ENCODE peak calls at places on chromosome 20, in four cellular contexts. G is HL-60, X is K562, F is GM12878. A is an unnamed sample.

GRCh38 chr20:12166053-12166717 is 248.5 kb downstream of the BTBD3 start:
- DNase-seq in X (no peak), G (no peak), F (no peak), A (no peak)

GRCh38 chr20:11247943-11248475 is 574.2 kb upstream of the JAG1 start:
- DNase-seq in F (no peak), X (no peak), G (no peak), A (no peak)

GRCh38 chr20:63112491-63113219 is 103.3 kb downstream of the YTHDF1 start:
- DNase-seq in G (no peak), X (no peak), F (no peak), A (no peak)

GRCh38 chr20:32524871-32525501 is 60.1 kb downstream of the NOL4L start:
- DNase-seq in G (no peak), F (no peak), X (no peak), A (no peak)

GRCh38 chr20:40953856-40954255 is 74.8 kb upstream of the TOP1 start:
- DNase-seq in F (no peak), X (no peak), G (no peak), A (no peak)

GRCh38 chr20:62301111-62301668 is 1.6 kb upstream of the ADRM1 start:
- DNase-seq in G (peak), F (no peak), X (no peak), A (no peak)

GRCh38 chr20:16699287-16699686 is 30.5 kb upstream of the SNRPB2 start:
- DNase-seq in G (no peak), X (no peak), F (no peak), A (no peak)

GRCh38 chr20:12012241-12013222 is 94.8 kb downstream of the BTBD3 start:
- DNase-seq in G (peak), X (peak), F (peak), A (peak)

GRCh38 chr20:48886811-48887210 is 34.7 kb upstream of the ARFGEF2 start:
- DNase-seq in X (no peak), F (no peak), G (no peak), A (no peak)

GRCh38 chr20:40489886-40490285 is 199.2 kb downstream of the MAFB start:
- DNase-seq in G (no peak), X (no peak), F (no peak), A (no peak)

GRCh38 chr20:63850689-63851547 is 10.4 kb upstream of the ABHD16B start:
- DNase-seq in G (peak), X (no peak), F (peak), A (peak)

GRCh38 chr20:4613184-4613583 is 108.5 kb upstream of the PRND start:
- DNase-seq in G (no peak), X (no peak), F (no peak), A (no peak)

GRCh38 chr20:10219452-10219791 is 792 bp downstream of the SNAP25 start:
- DNase-seq in X (peak), G (peak), F (no peak), A (peak)
- TF ChIP-seq POLR2AphosphoS5 in X (no peak), G (no peak), F (no peak), A (no peak)

GRCh38 chr20:39042279-39043150 is 80.4 kb downstream of the DHX35 start:
- DNase-seq in F (no peak), G (no peak), X (no peak), A (no peak)

GRCh38 chr20:39040116-39040515 is 78.0 kb downstream of the DHX35 start:
- DNase-seq in X (no peak), G (no peak), F (no peak), A (no peak)

GRCh38 chr20:39038495-39038894 is 76.4 kb downstream of the DHX35 start:
- DNase-seq in F (no peak), X (no peak), G (no peak), A (no peak)

GRCh38 chr20:39039261-39039660 is 77.1 kb downstream of the DHX35 start:
- DNase-seq in F (no peak), G (no peak), X (no peak), A (no peak)

GRCh38 chr20:39041067-39041466 is 78.9 kb downstream of the DHX35 start:
- DNase-seq in X (no peak), G (no peak), F (no peak), A (no peak)
- TF ChIP-seq SPI1 in X (no peak), G (no peak), F (no peak), A (no peak)

GRCh38 chr20:37201827-37202162 is 22.4 kb upstream of the MROH8 start:
- DNase-seq in G (no peak), F (no peak), X (no peak), A (no peak)

GRCh38 chr20:37205130-37205529 is 25.8 kb upstream of the MROH8 start:
- DNase-seq in G (no peak), F (no peak), X (no peak), A (no peak)

GRCh38 chr20:37202267-37202943 is 23.1 kb upstream of the MROH8 start:
- DNase-seq in G (peak), F (no peak), X (peak), A (no peak)

GRCh38 chr20:37200926-37201826 is 21.8 kb upstream of the MROH8 start:
- DNase-seq in G (no peak), F (no peak), X (no peak), A (no peak)

DNA sequence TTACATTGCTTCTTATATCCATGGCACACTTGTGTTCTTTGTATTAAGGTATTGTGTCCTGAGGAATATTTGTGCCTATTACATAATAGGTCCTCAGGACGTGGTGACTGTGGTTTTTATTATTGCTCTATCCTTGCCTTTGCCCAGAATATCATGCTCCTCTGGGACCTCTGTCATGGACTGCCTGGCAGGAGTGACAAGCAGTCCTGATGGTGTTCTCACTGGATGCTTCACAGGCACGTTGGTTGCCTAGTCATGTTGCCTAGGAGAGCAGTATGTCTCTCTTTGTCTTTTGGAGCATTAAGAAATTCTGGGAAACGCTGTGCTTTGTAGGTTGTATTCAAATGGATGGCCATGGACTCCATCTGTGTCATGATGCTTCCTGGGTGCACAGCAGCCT is 24.7 kb upstream of the MROH8 start:
- DNase-seq in G (no peak), X (no peak), F (no peak), A (no peak)
- TF ChIP-seq POLR2AphosphoS5 in G (no peak), X (no peak), F (no peak), A (no peak)

DNA sequence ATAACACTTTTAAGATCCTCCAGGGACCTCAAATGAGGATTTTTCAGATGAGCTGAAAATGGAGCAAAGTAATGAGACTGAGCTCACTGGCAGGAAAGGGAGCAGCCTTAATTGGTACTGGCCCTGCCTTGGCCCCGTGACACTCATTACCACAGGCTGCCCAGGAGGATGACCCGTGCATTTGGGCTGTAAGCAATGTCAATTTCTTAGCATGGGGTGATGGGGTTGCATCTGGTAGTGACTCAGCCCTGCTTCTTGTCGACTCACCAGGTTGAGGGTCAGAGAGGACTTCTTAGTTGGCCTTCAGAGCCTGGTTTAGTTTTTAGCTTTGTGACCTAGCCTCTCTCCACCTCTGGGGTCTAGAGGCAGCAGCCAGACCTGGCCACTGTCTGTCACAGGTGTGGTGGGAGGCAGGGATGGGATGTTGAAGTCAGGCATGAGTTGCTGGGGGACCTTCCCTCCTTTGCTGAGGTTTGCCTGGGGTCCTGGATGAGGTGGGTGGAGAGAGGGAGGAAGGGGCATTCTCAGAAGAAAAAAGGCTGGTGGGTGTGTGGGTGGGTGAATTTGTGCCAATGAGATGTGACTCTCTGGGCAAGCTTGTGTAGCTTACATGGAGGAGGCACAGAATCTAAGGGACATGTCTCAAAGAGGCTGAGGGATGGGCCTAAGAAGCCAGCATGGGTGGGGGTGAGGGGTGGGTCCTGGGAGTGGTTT is 25.9 kb upstream of the EPB41L1 start:
- DNase-seq in G (no peak), X (no peak), F (no peak), A (no peak)
- TF ChIP-seq SPI1 in G (no peak), X (no peak), F (no peak), A (no peak)

GRCh38 chr20:38973107-38973506 is 11.0 kb downstream of the DHX35 start:
- DNase-seq in G (no peak), F (no peak), X (no peak), A (no peak)

GRCh38 chr20:38969708-38970107 is 7.6 kb downstream of the DHX35 start:
- DNase-seq in X (peak), G (no peak), F (no peak), A (no peak)

GRCh38 chr20:38968090-38968489 is 5.9 kb downstream of the DHX35 start:
- DNase-seq in F (no peak), G (no peak), X (no peak), A (no peak)

GRCh38 chr20:38973546-38974120 is 11.5 kb downstream of the DHX35 start:
- DNase-seq in X (no peak), F (no peak), G (no peak), A (no peak)

DNA sequence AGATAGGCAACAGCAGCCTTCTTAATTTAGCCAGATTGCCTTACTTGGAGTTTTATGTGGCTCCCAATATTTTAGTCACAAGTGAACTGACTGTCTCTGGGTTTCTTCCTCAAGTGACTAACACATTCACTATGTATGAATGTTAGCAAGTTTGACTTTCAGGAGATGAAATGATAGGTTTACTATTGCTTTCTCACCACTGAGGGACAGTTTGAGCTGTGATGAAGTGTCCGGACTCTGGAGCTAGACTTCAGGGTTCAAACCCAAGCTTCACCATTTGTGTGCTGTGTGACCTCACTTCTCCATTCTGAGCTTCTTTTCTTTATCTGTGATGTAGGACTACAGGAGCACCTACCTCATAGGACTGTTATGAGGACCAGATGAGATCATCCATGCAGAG is 8.2 kb downstream of the DHX35 start:
- DNase-seq in F (no peak), G (no peak), X (no peak), A (no peak)
- TF ChIP-seq POLR2AphosphoS5 in F (no peak), G (no peak), X (no peak), A (no peak)

DNA sequence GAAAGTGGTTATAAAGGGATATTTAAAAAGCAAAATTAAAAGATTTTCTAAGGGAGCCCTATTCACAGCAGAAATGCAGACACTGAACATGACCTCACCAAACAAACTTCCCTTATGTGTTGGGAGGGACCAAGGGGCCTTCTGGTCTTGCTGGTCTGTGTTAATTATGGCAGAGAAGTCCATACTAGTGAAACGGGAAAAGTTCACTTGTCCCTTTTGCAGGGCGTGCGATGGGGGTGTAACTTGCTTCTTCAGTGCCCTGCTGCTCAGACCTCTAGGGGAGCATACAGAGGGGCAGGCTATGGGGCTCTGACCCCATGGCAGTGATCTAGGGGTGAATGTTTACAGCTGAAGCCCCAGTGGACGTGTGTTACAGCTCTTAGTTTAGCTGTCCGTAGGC is 53.0 kb upstream of the ZNF337 start:
- DNase-seq in G (no peak), F (no peak), X (no peak), A (no peak)
- TF ChIP-seq SPI1 in G (no peak), F (no peak), X (no peak), A (no peak)

DNA sequence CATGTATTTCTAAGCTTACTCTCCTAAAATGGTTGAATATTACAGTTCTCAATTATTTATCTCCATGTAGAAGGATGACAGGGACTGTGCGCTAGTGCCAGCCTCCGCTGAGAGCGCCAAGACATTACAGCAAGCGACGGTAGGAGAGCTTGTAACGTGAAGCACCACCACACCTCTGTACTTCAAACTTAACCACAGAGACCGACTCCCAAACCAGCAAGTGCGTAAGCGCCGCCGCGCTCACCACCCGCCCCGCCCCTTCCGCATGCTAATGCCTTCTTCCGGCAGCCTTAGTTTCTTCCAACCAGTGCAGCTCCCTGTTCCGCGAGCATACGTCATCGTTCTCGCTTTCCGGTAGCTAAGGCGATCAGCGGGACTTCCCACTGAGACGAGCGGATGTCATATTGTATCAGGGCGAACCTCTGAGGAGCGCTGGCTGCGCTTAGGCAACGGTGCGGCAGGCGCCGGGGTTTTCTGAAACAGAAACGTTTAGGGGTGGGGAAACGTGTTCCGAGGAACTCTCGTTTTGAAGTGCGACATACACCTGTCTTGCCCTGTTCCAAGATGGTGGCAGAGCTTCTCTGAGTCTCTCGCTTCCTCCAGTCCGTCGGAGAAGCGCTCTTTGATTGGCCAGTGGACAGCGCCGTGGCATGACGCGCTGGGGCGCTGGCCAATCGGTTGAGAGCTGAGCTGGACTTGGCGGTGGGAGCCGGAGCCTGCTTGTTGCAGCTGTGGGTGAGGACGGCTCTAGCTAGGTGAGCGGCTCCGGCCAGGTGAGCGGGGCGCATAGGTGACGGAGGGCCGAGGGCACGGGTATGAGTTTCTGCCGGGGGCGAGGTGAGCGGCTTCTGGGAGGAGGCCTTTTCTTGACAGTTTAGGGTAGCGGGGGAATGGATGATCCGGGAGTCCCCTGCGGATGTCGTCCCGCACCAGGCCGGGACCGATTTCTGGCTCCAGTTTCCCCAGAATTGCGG is at the start of gene SEC23B:
- DNase-seq in G (peak), X (peak), F (peak), A (peak)
- TF ChIP-seq POLR2AphosphoS5 in G (peak), X (peak), F (peak), A (peak)

GRCh38 chr20:22611636-22612035 is 27.3 kb upstream of the FOXA2 start:
- DNase-seq in X (no peak), F (no peak), G (no peak), A (no peak)

GRCh38 chr20:22616551-22616950 is 32.2 kb upstream of the FOXA2 start:
- DNase-seq in X (no peak), G (no peak), F (no peak), A (no peak)

GRCh38 chr20:22619272-22619671 is 34.9 kb upstream of the FOXA2 start:
- DNase-seq in X (no peak), G (no peak), F (no peak), A (no peak)

GRCh38 chr20:22617160-22617559 is 32.8 kb upstream of the FOXA2 start:
- DNase-seq in G (no peak), X (no peak), F (no peak), A (no peak)

DNA sequence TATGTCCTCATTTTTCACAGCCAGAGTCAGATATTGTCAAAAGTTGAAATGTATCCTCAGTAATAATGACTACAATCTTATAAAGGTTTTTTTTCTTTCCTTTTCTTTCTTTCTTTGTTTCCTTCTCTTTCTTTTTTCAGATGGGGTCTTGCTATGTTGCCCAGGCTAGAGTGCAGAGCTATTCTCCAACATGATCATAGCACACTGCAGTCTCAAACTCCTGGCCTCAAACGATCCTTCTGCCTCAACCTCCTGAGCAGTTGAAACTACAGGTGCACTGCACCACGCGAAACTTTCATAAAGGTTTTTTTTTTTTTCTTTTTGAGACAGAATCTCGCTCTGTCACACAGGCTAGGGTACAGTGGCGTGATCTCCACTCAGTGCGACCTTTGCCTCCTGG is 31.1 kb upstream of the FOXA2 start:
- DNase-seq in F (no peak), X (no peak), G (no peak), A (no peak)
- TF ChIP-seq SPI1 in F (no peak), X (no peak), G (no peak), A (no peak)

A was measured in GM12891.